ENCODE peak calls at places on chromosomes 16 and 17, in six cellular contexts. K is SK-N-SH, Z is HCT116, Y is MM.1S, N is GM23248, V is PC-3. G is an unnamed sample.

GRCh38 chr17:38616361-38616760 is 10.6 kb upstream of the SRCIN1 start:
- DNase-seq in K (no peak), Z (no peak), Y (no peak), N (no peak), V (no peak), G (no peak)

GRCh38 chr17:603405-604193 is 111.0 kb downstream of the VPS53 start:
- DNase-seq in K (no peak), Z (no peak), Y (no peak), N (peak; percentile 26), V (no peak), G (no peak)

GRCh38 chr16:48059936-48060335 is 95.9 kb downstream of the ABCC12 start:
- DNase-seq in K (no peak), Z (no peak), Y (no peak), N (no peak), V (no peak), G (no peak)

GRCh38 chr17:80624864-80625263 is 80.2 kb downstream of the RPTOR start:
- DNase-seq in K (no peak), Z (no peak), Y (no peak), N (no peak), V (no peak), G (no peak)

GRCh38 chr16:9015489-9015888 is 51.8 kb upstream of the USP7 start:
- DNase-seq in K (no peak), Z (no peak), Y (no peak), N (no peak), V (no peak), G (no peak)

GRCh38 chr16:69566437-69567030 is 768 bp downstream of the NFAT5 start:
- DNase-seq in K (peak; percentile 69), Z (no peak), Y (peak; percentile 53), N (peak; percentile 88), V (peak; percentile 40), G (peak; percentile 70)

GRCh38 chr16:67198238-67198734 is 645 bp upstream of the ELMO3 start:
- DNase-seq in K (peak; percentile 81), Z (peak; percentile 64), Y (no peak), N (peak; percentile 65), V (peak; percentile 30), G (peak; percentile 82)

GRCh38 chr17:71438631-71439146 is 682.1 kb upstream of the SOX9 start:
- DNase-seq in K (peak; percentile 56), Z (peak; percentile 90), Y (no peak), N (peak; percentile 94), V (peak; percentile 97), G (no peak)

GRCh38 chr17:16470302-16470701 is 21.7 kb downstream of the LRRC75A start:
- DNase-seq in K (peak; percentile 62), Z (no peak), Y (no peak), N (no peak), V (no peak), G (no peak)

GRCh38 chr16:9372934-9373890 is 281.8 kb downstream of the HAPSTR1 start:
- DNase-seq in K (no peak), Z (no peak), Y (no peak), N (no peak), V (no peak), G (peak; percentile 55)

GRCh38 chr17:79812969-79813825 is 16.3 kb upstream of the CBX8 start:
- DNase-seq in K (peak; percentile 91), Z (no peak), Y (no peak), N (peak; percentile 52), V (no peak), G (peak; percentile 74)

GRCh38 chr16:46929378-46930332 is 43.8 kb downstream of the DNAJA2 start:
- DNase-seq in K (peak; percentile 92), Z (peak; percentile 18), Y (peak; percentile 69), N (peak; percentile 66), V (peak; percentile 64), G (peak; percentile 89)

GRCh38 chr17:15257316-15257925 is 7.7 kb downstream of the PMP22 start:
- DNase-seq in K (peak; percentile 83), Z (peak; percentile 59), Y (peak; percentile 31), N (peak; percentile 90), V (peak; percentile 99), G (peak; percentile 88)

GRCh38 chr16:11432856-11433395 is 87.7 kb downstream of the RMI2 start:
- DNase-seq in K (no peak), Z (no peak), Y (no peak), N (no peak), V (no peak), G (no peak)

GRCh38 chr16:84138500-84138823 is 6.5 kb downstream of the HSDL1 start:
- DNase-seq in K (no peak), Z (no peak), Y (no peak), N (no peak), V (no peak), G (no peak)

GRCh38 chr17:28033972-28034714 is 8.3 kb upstream of the NLK start:
- DNase-seq in K (no peak), Z (no peak), Y (no peak), N (peak; percentile 93), V (peak; percentile 81), G (peak; percentile 22)

GRCh38 chr17:80861892-80862291 is 129.7 kb upstream of the CHMP6 start:
- DNase-seq in K (peak; percentile 88), Z (no peak), Y (no peak), N (peak; percentile 20), V (no peak), G (no peak)

GRCh38 chr17:80921159-80921558 is 70.5 kb upstream of the CHMP6 start:
- DNase-seq in K (no peak), Z (no peak), Y (no peak), N (no peak), V (no peak), G (no peak)

GRCh38 chr17:82831041-82831817 is 8.6 kb downstream of the ZNF750 start:
- DNase-seq in K (no peak), Z (no peak), Y (no peak), N (no peak), V (no peak), G (no peak)

GRCh38 chr16:12773216-12773615 is 30.5 kb downstream of the CPPED1 start:
- DNase-seq in K (no peak), Z (no peak), Y (no peak), N (no peak), V (no peak), G (no peak)

GRCh38 chr17:41048441-41048840 is 1.3 kb upstream of the KRTAP2-1 start:
- DNase-seq in K (no peak), Z (no peak), Y (no peak), N (peak; percentile 76), V (peak; percentile 78), G (peak; percentile 1)

GRCh38 chr17:83132251-83133081 is 53.1 kb downstream of the METRNL start:
- DNase-seq in K (no peak), Z (no peak), Y (no peak), N (no peak), V (no peak), G (no peak)

GRCh38 chr17:78409191-78409621 is 30.8 kb downstream of the PGS1 start:
- DNase-seq in K (no peak), Z (no peak), Y (no peak), N (no peak), V (peak; percentile 45), G (no peak)

GRCh38 chr16:85615014-85615851 is 2.1 kb downstream of the GSE1 start:
- DNase-seq in K (no peak), Z (peak; percentile 93), Y (no peak), N (no peak), V (peak; percentile 91), G (no peak)

GRCh38 chr17:61414936-61415251 is 15.3 kb downstream of the TBX2 start:
- DNase-seq in K (peak; percentile 47), Z (no peak), Y (no peak), N (no peak), V (no peak), G (no peak)

GRCh38 chr16:49958474-49958873 is 66.6 kb upstream of the CNEP1R1 start:
- DNase-seq in K (no peak), Z (no peak), Y (no peak), N (no peak), V (no peak), G (peak; percentile 34)

GRCh38 chr16:65122974-65123845 is 1.3 kb upstream of the CDH11 start:
- DNase-seq in K (peak; percentile 72), Z (no peak), Y (no peak), N (peak; percentile 78), V (peak; percentile 48), G (no peak)

GRCh38 chr17:10871914-10872313 is 34.0 kb upstream of the PIRT start:
- DNase-seq in K (no peak), Z (no peak), Y (no peak), N (no peak), V (no peak), G (no peak)
- H3K9me2 ChIP-seq in K (no peaks in the 10 kb centered on the region), Z (no peaks in the 10 kb centered on the region), Y (no peaks in the 10 kb centered on the region), N (no peaks in the 10 kb centered on the region), V (no peaks in the 10 kb centered on the region), G (no peaks in the 10 kb centered on the region)

GRCh38 chr16:15716694-15717447 is 66.8 kb downstream of the NDE1 start:
- DNase-seq in K (no peak), Z (no peak), Y (no peak), N (no peak), V (no peak), G (no peak)
- H3K9ac ChIP-seq in K (no peak overlapping the region), Z (no peak overlapping the region), Y (no peak overlapping the region), N (no peak overlapping the region), V (no peak overlapping the region), G (no peak overlapping the region)

DNA sequence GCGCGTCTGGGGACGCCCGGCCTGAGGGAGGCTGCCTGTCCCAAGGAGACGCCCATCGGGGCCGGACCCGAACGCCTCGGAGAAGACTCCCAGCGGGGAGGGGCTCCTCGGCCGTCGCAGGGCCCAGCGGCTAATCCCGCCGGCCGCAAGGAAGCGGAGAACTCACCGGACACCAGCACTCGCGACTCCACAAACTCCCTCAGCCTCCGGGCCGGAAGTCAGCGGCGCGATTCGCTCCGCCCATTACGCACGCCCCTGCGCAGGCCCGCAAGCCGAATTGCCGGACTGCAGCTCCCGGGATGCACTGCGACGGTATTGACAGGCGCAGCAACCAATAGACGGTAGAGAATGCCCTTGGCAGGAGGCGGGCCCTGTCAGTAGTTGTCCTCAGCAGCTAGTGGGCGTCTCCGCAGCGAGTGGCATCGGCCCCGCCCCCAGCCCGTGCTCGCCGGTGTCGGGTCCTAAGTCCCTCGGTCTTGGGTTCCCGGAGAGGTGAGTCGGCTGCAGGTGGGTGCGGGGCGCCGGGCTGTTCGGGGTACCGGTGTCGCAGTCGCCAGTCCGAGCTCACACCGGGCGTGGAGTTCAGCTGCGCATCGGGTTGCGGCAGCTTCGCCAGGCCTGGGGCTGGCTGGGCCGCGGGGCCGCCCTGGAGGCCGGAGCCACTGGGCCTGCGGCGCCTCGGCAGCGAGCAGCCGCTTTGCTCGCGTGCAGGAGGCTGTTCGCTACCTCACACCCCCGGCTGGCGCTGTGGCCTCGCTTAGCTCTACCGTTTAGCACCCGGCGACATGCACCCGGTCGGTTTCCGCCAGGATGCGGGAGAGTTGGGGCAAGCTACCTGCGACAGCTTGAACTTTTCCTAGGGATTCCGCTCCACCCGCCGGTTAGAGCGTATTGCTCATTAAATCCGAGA is at the start of the genes ZNF174 and ZSCAN32:
- DNase-seq in K (peak; percentile 100), Z (peak; percentile 97), Y (peak; percentile 99), N (peak; percentile 99), V (peak; percentile 97), G (peak; percentile 99)
- H3K36me3 ChIP-seq in K (peaks cover 35% of the 10 kb centered on the region), Z (peaks cover 45% of the 10 kb centered on the region), Y (peaks cover 19% of the 10 kb centered on the region), N (peaks cover 18% of the 10 kb centered on the region), V (peaks cover 43% of the 10 kb centered on the region), G (peaks cover 63% of the 10 kb centered on the region)

DNA sequence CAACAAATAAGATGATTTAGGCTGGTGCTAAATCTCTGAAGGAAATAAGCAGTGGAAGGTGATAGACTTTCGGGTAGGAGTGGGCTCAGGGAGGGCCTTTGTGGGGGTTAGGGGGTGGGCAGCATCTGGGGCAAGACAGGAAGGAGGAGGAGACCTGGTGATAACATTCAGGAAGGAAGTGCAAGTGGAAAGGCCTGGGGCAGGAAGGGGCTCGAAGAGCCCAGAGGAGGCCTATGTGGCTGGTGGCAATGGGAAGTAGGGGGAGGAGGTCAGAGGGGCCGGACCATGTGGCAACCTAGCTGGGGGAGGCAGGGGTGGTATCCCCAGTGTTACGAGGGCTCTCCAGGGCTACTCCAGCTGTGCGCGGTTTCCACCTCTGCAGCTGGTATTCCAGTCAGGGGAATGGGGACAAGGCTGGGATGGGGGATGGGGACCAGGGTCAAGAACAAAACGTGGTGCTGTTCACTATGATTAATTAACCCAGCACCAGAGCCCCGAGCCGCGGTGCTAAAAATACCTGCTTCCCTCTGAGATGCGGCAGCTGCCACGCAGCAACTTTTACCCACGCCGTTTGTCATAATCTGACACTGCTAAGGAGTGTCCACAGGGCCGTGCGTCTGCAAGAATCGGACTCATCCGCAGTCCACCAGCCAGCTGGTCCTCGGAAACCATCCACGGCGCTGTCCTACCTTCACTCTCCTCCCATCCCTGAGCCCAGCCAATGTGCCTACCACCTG is 5.2 kb upstream of the CCDC182 start:
- DNase-seq in K (no peak), Z (no peak), Y (no peak), N (no peak), V (no peak), G (no peak)
- H3K9me2 ChIP-seq in K (no peaks in the 10 kb centered on the region), Z (no peaks in the 10 kb centered on the region), Y (no peaks in the 10 kb centered on the region), N (no peaks in the 10 kb centered on the region), V (no peaks in the 10 kb centered on the region), G (no peaks in the 10 kb centered on the region)